ENCODE peak calls at places on chromosomes 6 and 20, in eight cellular contexts. One of them, this sample, is unnamed.

GRCh38 chr20:35307666-35308653 is 15.7 kb upstream of the FAM83C start:
- DNase-seq in adrenal gland: no peak
- DNase-seq in endothelial cell of umbilical vein: peak; percentile 71
- DNase-seq in mammary epithelial cell: peak; percentile 96
- DNase-seq in BJ: peak; percentile 49
- DNase-seq in cardiac fibroblast: peak; percentile 82
- DNase-seq in heart right ventricle: peak; percentile 78
- DNase-seq in sigmoid colon: peak; percentile 91
- DNase-seq in this sample: peak; percentile 72

GRCh38 chr6:157867155-157867559 is 44.1 kb downstream of the SNX9 start:
- DNase-seq in adrenal gland: no peak
- DNase-seq in endothelial cell of umbilical vein: peak; percentile 81
- DNase-seq in mammary epithelial cell: peak; percentile 66
- DNase-seq in BJ: no peak
- DNase-seq in cardiac fibroblast: peak; percentile 34
- DNase-seq in heart right ventricle: no peak
- DNase-seq in sigmoid colon: no peak
- DNase-seq in this sample: no peak

GRCh38 chr6:27237089-27237723 is 10.3 kb upstream of the PRSS16 start:
- DNase-seq in adrenal gland: peak; percentile 27
- DNase-seq in endothelial cell of umbilical vein: peak; percentile 30
- DNase-seq in mammary epithelial cell: peak; percentile 71
- DNase-seq in BJ: no peak
- DNase-seq in cardiac fibroblast: peak; percentile 47
- DNase-seq in heart right ventricle: no peak
- DNase-seq in sigmoid colon: no peak
- DNase-seq in this sample: no peak

GRCh38 chr6:67914419-67914818 is 720.7 kb upstream of the ADGRB3 start:
- DNase-seq in adrenal gland: no peak
- DNase-seq in endothelial cell of umbilical vein: no peak
- DNase-seq in mammary epithelial cell: no peak
- DNase-seq in BJ: no peak
- DNase-seq in cardiac fibroblast: peak; percentile 39
- DNase-seq in heart right ventricle: no peak
- DNase-seq in sigmoid colon: no peak
- DNase-seq in this sample: no peak

GRCh38 chr6:168928012-168928411 is 325.6 kb downstream of the THBS2 start:
- DNase-seq in adrenal gland: no peak
- DNase-seq in endothelial cell of umbilical vein: no peak
- DNase-seq in mammary epithelial cell: no peak
- DNase-seq in BJ: no peak
- DNase-seq in cardiac fibroblast: no peak
- DNase-seq in heart right ventricle: no peak
- DNase-seq in sigmoid colon: no peak
- DNase-seq in this sample: no peak

GRCh38 chr6:2579241-2579761 is 171.4 kb downstream of the MYLK4 start:
- DNase-seq in adrenal gland: no peak
- DNase-seq in endothelial cell of umbilical vein: peak; percentile 21
- DNase-seq in mammary epithelial cell: no peak
- DNase-seq in BJ: no peak
- DNase-seq in cardiac fibroblast: peak; percentile 64
- DNase-seq in heart right ventricle: no peak
- DNase-seq in sigmoid colon: no peak
- DNase-seq in this sample: no peak

GRCh38 chr6:49911252-49911651 is 44.9 kb upstream of the CRISP1 start:
- DNase-seq in adrenal gland: no peak
- DNase-seq in endothelial cell of umbilical vein: no peak
- DNase-seq in mammary epithelial cell: no peak
- DNase-seq in BJ: no peak
- DNase-seq in cardiac fibroblast: no peak
- DNase-seq in heart right ventricle: no peak
- DNase-seq in sigmoid colon: no peak
- DNase-seq in this sample: no peak

GRCh38 chr6:167282165-167282564 is 8.9 kb upstream of the UNC93A start:
- DNase-seq in adrenal gland: no peak
- DNase-seq in endothelial cell of umbilical vein: no peak
- DNase-seq in mammary epithelial cell: no peak
- DNase-seq in BJ: no peak
- DNase-seq in cardiac fibroblast: no peak
- DNase-seq in heart right ventricle: no peak
- DNase-seq in sigmoid colon: no peak
- DNase-seq in this sample: no peak

GRCh38 chr20:1392693-1393506 is at the start of gene FKBP1A:
- DNase-seq in adrenal gland: peak; percentile 90
- DNase-seq in endothelial cell of umbilical vein: peak; percentile 90
- DNase-seq in mammary epithelial cell: peak; percentile 92
- DNase-seq in BJ: peak; percentile 63
- DNase-seq in cardiac fibroblast: peak; percentile 94
- DNase-seq in heart right ventricle: peak; percentile 94
- DNase-seq in sigmoid colon: peak; percentile 96
- DNase-seq in this sample: peak; percentile 74

GRCh38 chr6:57102976-57103375 is 13.0 kb downstream of the ZNF451 start:
- DNase-seq in adrenal gland: no peak
- DNase-seq in endothelial cell of umbilical vein: no peak
- DNase-seq in mammary epithelial cell: no peak
- DNase-seq in BJ: no peak
- DNase-seq in cardiac fibroblast: no peak
- DNase-seq in heart right ventricle: no peak
- DNase-seq in sigmoid colon: no peak
- DNase-seq in this sample: no peak

GRCh38 chr6:90637321-90637720 is 50.4 kb upstream of the MAP3K7 start:
- DNase-seq in adrenal gland: no peak
- DNase-seq in endothelial cell of umbilical vein: no peak
- DNase-seq in mammary epithelial cell: no peak
- DNase-seq in BJ: no peak
- DNase-seq in cardiac fibroblast: no peak
- DNase-seq in heart right ventricle: no peak
- DNase-seq in sigmoid colon: no peak
- DNase-seq in this sample: no peak

GRCh38 chr6:54481096-54481495 is 172.9 kb downstream of the TINAG start:
- DNase-seq in adrenal gland: no peak
- DNase-seq in endothelial cell of umbilical vein: peak; percentile 14
- DNase-seq in mammary epithelial cell: no peak
- DNase-seq in BJ: no peak
- DNase-seq in cardiac fibroblast: no peak
- DNase-seq in heart right ventricle: no peak
- DNase-seq in sigmoid colon: no peak
- DNase-seq in this sample: no peak

GRCh38 chr6:3077430-3077829 is 9.1 kb downstream of the RIPK1 start:
- DNase-seq in adrenal gland: no peak
- DNase-seq in endothelial cell of umbilical vein: no peak
- DNase-seq in mammary epithelial cell: no peak
- DNase-seq in BJ: no peak
- DNase-seq in cardiac fibroblast: no peak
- DNase-seq in heart right ventricle: no peak
- DNase-seq in sigmoid colon: no peak
- DNase-seq in this sample: no peak

GRCh38 chr20:62688855-62689460 is 19.7 kb upstream of the NTSR1 start:
- DNase-seq in adrenal gland: no peak
- DNase-seq in endothelial cell of umbilical vein: peak; percentile 52
- DNase-seq in mammary epithelial cell: peak; percentile 24
- DNase-seq in BJ: no peak
- DNase-seq in cardiac fibroblast: no peak
- DNase-seq in heart right ventricle: no peak
- DNase-seq in sigmoid colon: no peak
- DNase-seq in this sample: no peak
- TF ChIP-seq CTCF in adrenal gland: no peak
- TF ChIP-seq CTCF in endothelial cell of umbilical vein: peak; percentile 51
- TF ChIP-seq CTCF in mammary epithelial cell: no peak
- TF ChIP-seq CTCF in BJ: peak; percentile 11
- TF ChIP-seq CTCF in cardiac fibroblast: no peak
- TF ChIP-seq CTCF in heart right ventricle: no peak
- TF ChIP-seq CTCF in sigmoid colon: peak; percentile 39
- TF ChIP-seq CTCF in this sample: no peak

DNA sequence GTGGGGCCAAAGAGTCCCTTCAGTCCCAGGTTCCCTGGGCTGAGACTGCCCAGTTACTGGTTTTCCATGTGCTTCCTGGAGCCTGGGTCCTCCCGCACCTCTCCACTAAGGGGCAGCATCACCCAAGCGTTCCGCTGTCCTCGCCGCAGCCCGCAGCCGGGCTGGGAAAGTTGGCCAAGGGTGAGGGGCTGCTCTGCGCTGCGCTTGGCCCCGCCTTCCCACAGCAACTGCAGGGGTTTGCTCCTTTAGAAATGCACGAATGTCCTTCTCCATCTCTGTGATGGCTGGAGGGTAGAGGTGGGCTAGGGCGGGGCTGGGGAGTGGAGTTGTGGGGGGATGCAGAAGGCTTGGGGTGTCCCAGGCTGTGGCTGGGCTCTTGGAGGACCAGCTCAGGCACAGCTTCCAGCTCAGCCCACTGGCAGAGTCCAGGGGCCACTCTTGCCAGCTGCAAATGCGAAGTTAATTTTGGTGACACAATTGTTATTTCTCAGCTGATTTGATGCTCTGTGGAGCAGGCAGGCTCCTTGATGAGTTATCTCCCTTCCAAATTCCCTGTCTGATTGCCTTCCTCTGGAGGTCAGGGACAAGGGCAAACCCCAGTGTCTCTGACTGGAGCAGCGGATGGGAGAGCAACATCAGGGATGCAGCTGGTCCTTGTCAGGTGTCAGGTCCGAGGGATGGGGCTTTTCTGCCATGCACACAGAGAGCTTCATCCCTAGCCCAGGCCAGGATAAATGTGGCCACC is 63.2 kb downstream of the NOL4L start:
- DNase-seq in adrenal gland: peak; percentile 81
- DNase-seq in endothelial cell of umbilical vein: peak; percentile 53
- DNase-seq in mammary epithelial cell: no peak
- DNase-seq in BJ: no peak
- DNase-seq in cardiac fibroblast: peak; percentile 71
- DNase-seq in heart right ventricle: peak; percentile 71
- DNase-seq in sigmoid colon: peak; percentile 80
- DNase-seq in this sample: no peak
- H3K4me3 ChIP-seq in adrenal gland: no peak overlapping the region
- H3K4me3 ChIP-seq in endothelial cell of umbilical vein: no peak overlapping the region
- H3K4me3 ChIP-seq in mammary epithelial cell: no peak overlapping the region
- H3K4me3 ChIP-seq in BJ: no peak overlapping the region
- H3K4me3 ChIP-seq in cardiac fibroblast: no peak overlapping the region
- H3K4me3 ChIP-seq in heart right ventricle: no peak overlapping the region
- H3K4me3 ChIP-seq in sigmoid colon: no peak overlapping the region
- H3K4me3 ChIP-seq in this sample: no peak overlapping the region

DNA sequence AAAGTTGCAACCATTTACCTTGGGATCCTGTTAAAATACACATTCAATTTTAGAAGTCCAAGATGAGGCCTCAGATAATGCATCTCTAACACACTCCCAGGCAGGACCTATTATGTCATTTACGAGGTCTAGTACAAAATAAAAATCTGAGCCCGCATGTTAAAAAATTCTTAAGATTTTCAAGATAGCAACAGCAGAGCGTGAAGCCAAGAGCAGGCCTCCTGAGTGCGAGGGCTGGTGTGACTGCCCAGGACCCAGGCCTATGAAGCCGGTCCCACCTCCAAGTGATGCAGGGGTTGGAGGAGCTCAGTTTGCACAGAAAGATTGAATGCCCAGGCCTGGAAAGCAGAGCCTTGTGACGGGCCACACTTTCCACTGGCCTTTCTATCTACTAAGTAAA is 211.1 kb upstream of the KCNQ5 start:
- DNase-seq in adrenal gland: no peak
- DNase-seq in endothelial cell of umbilical vein: no peak
- DNase-seq in mammary epithelial cell: no peak
- DNase-seq in BJ: no peak
- DNase-seq in cardiac fibroblast: no peak
- DNase-seq in heart right ventricle: no peak
- DNase-seq in sigmoid colon: no peak
- DNase-seq in this sample: peak; percentile 14
- TF ChIP-seq CTCF in adrenal gland: no peak
- TF ChIP-seq CTCF in endothelial cell of umbilical vein: no peak
- TF ChIP-seq CTCF in mammary epithelial cell: no peak
- TF ChIP-seq CTCF in BJ: no peak
- TF ChIP-seq CTCF in cardiac fibroblast: no peak
- TF ChIP-seq CTCF in heart right ventricle: no peak
- TF ChIP-seq CTCF in sigmoid colon: no peak
- TF ChIP-seq CTCF in this sample: no peak

GRCh38 chr20:47198254-47198671 is 158.2 kb downstream of the ZMYND8 start:
- DNase-seq in adrenal gland: no peak
- DNase-seq in endothelial cell of umbilical vein: no peak
- DNase-seq in mammary epithelial cell: peak; percentile 78
- DNase-seq in BJ: no peak
- DNase-seq in cardiac fibroblast: no peak
- DNase-seq in heart right ventricle: no peak
- DNase-seq in sigmoid colon: no peak
- DNase-seq in this sample: no peak

GRCh38 chr20:47195573-47195972 is 160.9 kb downstream of the ZMYND8 start:
- DNase-seq in adrenal gland: no peak
- DNase-seq in endothelial cell of umbilical vein: no peak
- DNase-seq in mammary epithelial cell: no peak
- DNase-seq in BJ: no peak
- DNase-seq in cardiac fibroblast: no peak
- DNase-seq in heart right ventricle: no peak
- DNase-seq in sigmoid colon: no peak
- DNase-seq in this sample: no peak

GRCh38 chr20:47198996-47199552 is 157.4 kb downstream of the ZMYND8 start:
- DNase-seq in adrenal gland: no peak
- DNase-seq in endothelial cell of umbilical vein: no peak
- DNase-seq in mammary epithelial cell: no peak
- DNase-seq in BJ: no peak
- DNase-seq in cardiac fibroblast: no peak
- DNase-seq in heart right ventricle: no peak
- DNase-seq in sigmoid colon: no peak
- DNase-seq in this sample: no peak

GRCh38 chr20:47201074-47201730 is 155.3 kb downstream of the ZMYND8 start:
- DNase-seq in adrenal gland: no peak
- DNase-seq in endothelial cell of umbilical vein: no peak
- DNase-seq in mammary epithelial cell: no peak
- DNase-seq in BJ: no peak
- DNase-seq in cardiac fibroblast: no peak
- DNase-seq in heart right ventricle: no peak
- DNase-seq in sigmoid colon: no peak
- DNase-seq in this sample: no peak

DNA sequence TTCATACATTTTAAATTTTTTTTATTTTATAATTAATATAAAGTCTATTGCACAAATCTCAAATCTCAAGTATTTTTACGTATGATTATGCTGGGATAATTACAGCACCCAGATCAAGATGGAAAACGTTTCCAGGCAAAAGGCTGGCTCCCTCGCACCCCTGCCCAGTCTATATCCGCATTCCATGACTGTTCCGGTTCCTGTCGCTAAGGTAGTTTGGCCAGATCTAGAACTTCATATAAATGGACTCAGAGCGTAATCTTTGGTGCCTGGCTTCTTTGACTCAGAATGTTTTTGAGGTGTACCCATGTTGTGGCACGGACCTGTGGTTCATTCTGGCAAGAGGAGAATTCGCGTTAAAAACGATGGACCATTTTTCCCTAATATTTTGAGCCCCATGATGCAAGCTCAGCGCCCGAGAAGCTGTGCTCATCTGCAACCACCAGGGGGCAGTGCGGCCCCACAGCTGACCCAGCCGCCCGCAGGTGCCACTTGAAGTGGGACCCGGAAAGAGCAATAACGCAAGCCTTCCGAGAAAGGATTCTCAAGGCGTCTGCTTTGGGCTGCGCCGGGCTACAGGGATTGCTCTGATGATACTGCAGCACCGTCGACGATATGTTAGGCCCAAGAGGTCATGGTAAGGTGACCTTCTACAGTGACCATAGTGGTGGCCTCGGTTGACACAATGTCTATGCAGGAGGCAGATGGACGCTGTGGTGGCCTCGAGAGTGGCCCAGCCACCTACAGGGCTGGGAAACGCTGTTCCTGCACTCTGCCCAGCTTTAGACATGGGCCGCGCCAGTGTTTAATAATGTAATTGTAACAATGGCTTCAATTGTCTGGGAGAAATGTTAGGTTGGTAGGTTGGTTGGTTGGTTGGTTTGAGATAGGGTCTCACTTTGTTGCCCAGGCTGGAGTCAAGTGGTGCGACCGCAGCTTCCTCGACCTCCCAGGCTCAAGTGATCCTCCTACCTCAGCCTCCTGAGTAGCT is 160.1 kb downstream of the ZMYND8 start:
- DNase-seq in adrenal gland: peak; percentile 84
- DNase-seq in endothelial cell of umbilical vein: peak; percentile 63
- DNase-seq in mammary epithelial cell: peak; percentile 47
- DNase-seq in BJ: no peak
- DNase-seq in cardiac fibroblast: peak; percentile 77
- DNase-seq in heart right ventricle: peak; percentile 73
- DNase-seq in sigmoid colon: peak; percentile 78
- DNase-seq in this sample: no peak
- H3K4me3 ChIP-seq in adrenal gland: no peak overlapping the region
- H3K4me3 ChIP-seq in endothelial cell of umbilical vein: no peak overlapping the region
- H3K4me3 ChIP-seq in mammary epithelial cell: no peak overlapping the region
- H3K4me3 ChIP-seq in BJ: no peak overlapping the region
- H3K4me3 ChIP-seq in cardiac fibroblast: no peak overlapping the region
- H3K4me3 ChIP-seq in heart right ventricle: no peak overlapping the region
- H3K4me3 ChIP-seq in sigmoid colon: no peak overlapping the region
- H3K4me3 ChIP-seq in this sample: no peak overlapping the region